ENCODE peak calls at places on chromosomes 2 and 18, in eight cellular contexts. K is tibial artery, A is cardiac muscle cell, D is suprapubic skin, U is bronchial epithelial cell, Y is fibroblast of lung, W is stomach, Z is mammary epithelial cell. E is an unnamed sample.
A peak's percentile ranks its signal among the peaks of the same experiment; 100 is the strongest.

GRCh38 chr2:86224645-86225355 is 25.5 kb downstream of the MRPL35 start:
- DNase-seq in K (no peak), A (no peak), D (no peak), U (no peak), Y (no peak), W (no peak), Z (no peak), E (no peak)

GRCh38 chr2:210224660-210225460 is at the start of gene ACADL:
- DNase-seq in K (peak; percentile 69), A (peak; percentile 70), D (peak; percentile 75), U (peak; percentile 37), Y (peak; percentile 54), W (peak; percentile 82), Z (peak; percentile 20), E (no peak)

GRCh38 chr18:26745288-26745975 is 120.1 kb downstream of the AQP4 start:
- DNase-seq in K (no peak), A (no peak), D (no peak), U (no peak), Y (no peak), W (peak; percentile 31), Z (no peak), E (no peak)

GRCh38 chr2:855177-855576 is 95.5 kb upstream of the SNTG2 start:
- DNase-seq in K (no peak), A (no peak), D (no peak), U (peak; percentile 12), Y (no peak), W (no peak), Z (no peak), E (no peak)

GRCh38 chr2:33443272-33443829 is 33.1 kb upstream of the RASGRP3 start:
- DNase-seq in K (no peak), A (no peak), D (no peak), U (no peak), Y (peak; percentile 59), W (no peak), Z (no peak), E (no peak)

GRCh38 chr18:48917579-48918101 is 33.1 kb downstream of the SMAD7 start:
- DNase-seq in K (no peak), A (no peak), D (no peak), U (no peak), Y (no peak), W (no peak), Z (no peak), E (no peak)

GRCh38 chr2:122070241-122070731 is 314.8 kb downstream of the TSN start:
- DNase-seq in K (no peak), A (no peak), D (no peak), U (no peak), Y (peak; percentile 92), W (no peak), Z (peak; percentile 74), E (no peak)

GRCh38 chr2:216947055-216947454 is 87.2 kb upstream of the TNP1 start:
- DNase-seq in K (no peak), A (no peak), D (no peak), U (no peak), Y (no peak), W (no peak), Z (no peak), E (no peak)

GRCh38 chr2:218016810-218017209 is 14.0 kb upstream of the TNS1 start:
- DNase-seq in K (no peak), A (no peak), D (no peak), U (no peak), Y (no peak), W (no peak), Z (no peak), E (no peak)

GRCh38 chr2:149483004-149483605 is 104.5 kb downstream of the MMADHC start:
- DNase-seq in K (no peak), A (no peak), D (no peak), U (peak; percentile 2), Y (peak; percentile 57), W (no peak), Z (no peak), E (no peak)

GRCh38 chr2:212683346-212683745 is 144.7 kb upstream of the ERBB4 start:
- DNase-seq in K (no peak), A (no peak), D (no peak), U (peak; percentile 36), Y (peak; percentile 61), W (no peak), Z (peak; percentile 8), E (no peak)

GRCh38 chr18:55243852-55244251 is 284.6 kb upstream of the CCDC68 start:
- DNase-seq in K (no peak), A (no peak), D (no peak), U (no peak), Y (peak; percentile 81), W (no peak), Z (no peak), E (no peak)

GRCh38 chr18:28574175-28574574 is 397.2 kb upstream of the CDH2 start:
- DNase-seq in K (no peak), A (no peak), D (no peak), U (no peak), Y (no peak), W (no peak), Z (no peak), E (no peak)

GRCh38 chr2:47321411-47322031 is 81.4 kb upstream of the MSH2 start:
- DNase-seq in K (no peak), A (no peak), D (no peak), U (no peak), Y (peak; percentile 29), W (no peak), Z (no peak), E (peak; percentile 74)

GRCh38 chr18:28087173-28087563 is 89.8 kb downstream of the CDH2 start:
- DNase-seq in K (no peak), A (no peak), D (no peak), U (no peak), Y (peak; percentile 57), W (peak; percentile 67), Z (no peak), E (no peak)

DNA sequence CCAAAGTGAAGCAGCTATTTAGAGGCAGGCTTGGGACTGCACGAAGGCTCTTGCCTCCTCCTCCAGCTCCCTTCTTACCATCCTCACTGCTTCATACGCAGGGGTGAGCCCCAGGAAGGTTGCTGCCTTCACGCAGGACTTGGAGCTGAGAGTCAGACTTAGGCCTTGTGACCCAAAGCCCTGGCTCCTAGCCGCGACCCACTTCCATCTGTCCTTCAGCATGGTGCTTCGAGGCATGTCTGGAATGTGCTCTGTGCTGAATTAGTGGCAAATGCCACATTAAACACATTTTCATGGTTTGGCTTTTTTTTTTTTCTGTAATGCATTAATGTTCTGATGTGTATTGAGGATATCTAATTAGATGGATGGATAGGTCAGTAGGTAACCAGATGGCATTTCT is 37.5 kb downstream of the ITGB1BP1 start:
- DNase-seq in K (no peak), A (no peak), D (peak; percentile 30), U (no peak), Y (peak; percentile 57), W (no peak), Z (no peak), E (no peak)
- H3K36me3 ChIP-seq in K (peaks cover 93% of the 10 kb centered on the region), A (peaks cover 2% of the 10 kb centered on the region), D (peaks cover 48% of the 10 kb centered on the region), U (peaks cover 28% of the 10 kb centered on the region), Y (peaks cover 7% of the 10 kb centered on the region), W (peaks cover 78% of the 10 kb centered on the region), Z (peaks cover 51% of the 10 kb centered on the region), E (peaks cover 54% of the 10 kb centered on the region)

GRCh38 chr2:88880441-88880953 is 189.0 kb downstream of the RPIA start:
- DNase-seq in K (peak; percentile 36), A (peak; percentile 62), D (no peak), U (peak; percentile 49), Y (peak; percentile 26), W (no peak), Z (peak; percentile 45), E (peak; percentile 23)
- TF ChIP-seq CTCF in K (peak; percentile 69), A (peak; percentile 75), D (peak; percentile 32), U (peak; percentile 64), Y (peak; percentile 86), W (no peak), Z (peak; percentile 73), E (peak; percentile 64)

GRCh38 chr2:131146255-131146654 is 41.1 kb downstream of the PLEKHB2 start:
- DNase-seq in K (no peak), A (no peak), D (no peak), U (no peak), Y (no peak), W (no peak), Z (no peak), E (no peak)

GRCh38 chr2:131145040-131145439 is 39.9 kb downstream of the PLEKHB2 start:
- DNase-seq in K (no peak), A (no peak), D (no peak), U (no peak), Y (no peak), W (no peak), Z (no peak), E (no peak)

GRCh38 chr2:131143803-131144202 is 38.7 kb downstream of the PLEKHB2 start:
- DNase-seq in K (no peak), A (no peak), D (no peak), U (no peak), Y (peak; percentile 71), W (no peak), Z (no peak), E (no peak)

GRCh38 chr2:131140581-131140980 is 35.4 kb downstream of the PLEKHB2 start:
- DNase-seq in K (no peak), A (no peak), D (no peak), U (no peak), Y (no peak), W (no peak), Z (no peak), E (no peak)

GRCh38 chr2:131142849-131143248 is 37.7 kb downstream of the PLEKHB2 start:
- DNase-seq in K (no peak), A (no peak), D (no peak), U (no peak), Y (no peak), W (no peak), Z (no peak), E (no peak)
- H3K36me3 ChIP-seq in K (peaks cover 81% of the 10 kb centered on the region), A (peaks cover 20% of the 10 kb centered on the region), D (peaks cover 76% of the 10 kb centered on the region), U (peaks cover 16% of the 10 kb centered on the region), Y (peaks cover 8% of the 10 kb centered on the region), W (peaks cover 94% of the 10 kb centered on the region), Z (peaks cover 6% of the 10 kb centered on the region), E (peaks cover 43% of the 10 kb centered on the region)

GRCh38 chr2:170155022-170155722 is 22.8 kb upstream of the MYO3B start:
- DNase-seq in K (no peak), A (peak; percentile 75), D (no peak), U (peak; percentile 66), Y (peak; percentile 51), W (no peak), Z (no peak), E (peak; percentile 64)
- TF ChIP-seq CTCF in K (no peak), A (no peak), D (no peak), U (no peak), Y (no peak), W (no peak), Z (no peak), E (no peak)

DNA sequence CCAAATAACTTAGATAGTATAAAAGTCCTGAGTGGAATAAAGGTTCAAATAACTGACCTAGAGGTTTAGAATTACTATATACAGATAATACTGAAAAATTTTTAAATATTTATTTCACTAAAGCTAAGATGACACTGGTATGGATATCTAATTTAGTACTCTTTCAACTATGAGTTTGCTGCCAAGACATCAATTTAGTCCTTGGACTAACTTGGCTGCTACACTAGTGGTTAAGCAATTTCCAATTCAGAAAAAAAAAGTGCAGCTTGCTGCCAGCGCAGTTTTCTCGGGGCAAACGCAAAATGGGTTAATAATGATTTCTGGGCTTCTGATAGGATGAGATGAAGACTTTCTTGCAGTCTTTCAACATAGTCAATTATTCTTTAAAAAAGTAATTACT is 10.8 kb downstream of the BUB1 start:
- DNase-seq in K (no peak), A (no peak), D (no peak), U (no peak), Y (no peak), W (no peak), Z (no peak), E (no peak)
- H3K36me3 ChIP-seq in K (no peaks in the 10 kb centered on the region), A (peaks cover 14% of the 10 kb centered on the region), D (no peaks in the 10 kb centered on the region), U (no peaks in the 10 kb centered on the region), Y (peaks cover 6% of the 10 kb centered on the region), W (no peaks in the 10 kb centered on the region), Z (peaks cover 37% of the 10 kb centered on the region), E (peaks cover 76% of the 10 kb centered on the region)